ENCODE peak calls at places on chromosomes 5 and 9, in nine cellular contexts. One of them, this sample, is unnamed.

GRCh38 chr5:86613459-86613858 is 4.3 kb upstream of the COX7C start:
- DNase-seq in transverse colon: no peak
- DNase-seq in HCT116: no peak
- DNase-seq in esophagus muscularis mucosa: no peak
- DNase-seq in suprapubic skin: no peak
- DNase-seq in breast epithelium: no peak
- DNase-seq in stomach: no peak
- DNase-seq in GM23338: no peak
- DNase-seq in SK-N-SH: no peak
- DNase-seq in this sample: no peak

GRCh38 chr5:132687995-132688394 is 14.2 kb downstream of the IL4 start:
- DNase-seq in SK-N-SH: no peak
- DNase-seq in suprapubic skin: no peak
- DNase-seq in stomach: no peak
- DNase-seq in GM23338: no peak
- DNase-seq in esophagus muscularis mucosa: no peak
- DNase-seq in HCT116: no peak
- DNase-seq in breast epithelium: no peak
- DNase-seq in transverse colon: no peak
- DNase-seq in this sample: no peak

GRCh38 chr5:68911840-68912690 is 181.7 kb upstream of the SLC30A5 start:
- DNase-seq in GM23338: no peak
- DNase-seq in suprapubic skin: no peak
- DNase-seq in stomach: no peak
- DNase-seq in SK-N-SH: no peak
- DNase-seq in breast epithelium: no peak
- DNase-seq in esophagus muscularis mucosa: peak; percentile 74
- DNase-seq in HCT116: no peak
- DNase-seq in transverse colon: no peak
- DNase-seq in this sample: no peak

GRCh38 chr5:52947851-52948250 is 41.3 kb upstream of the ITGA2 start:
- DNase-seq in GM23338: no peak
- DNase-seq in breast epithelium: no peak
- DNase-seq in transverse colon: no peak
- DNase-seq in HCT116: no peak
- DNase-seq in suprapubic skin: no peak
- DNase-seq in esophagus muscularis mucosa: no peak
- DNase-seq in SK-N-SH: no peak
- DNase-seq in stomach: no peak
- DNase-seq in this sample: no peak

GRCh38 chr5:95846554-95847260 is 24.2 kb upstream of the GLRX start:
- DNase-seq in suprapubic skin: no peak
- DNase-seq in GM23338: peak; percentile 81
- DNase-seq in esophagus muscularis mucosa: no peak
- DNase-seq in transverse colon: peak; percentile 75
- DNase-seq in HCT116: no peak
- DNase-seq in stomach: peak; percentile 87
- DNase-seq in breast epithelium: no peak
- DNase-seq in SK-N-SH: peak; percentile 83
- DNase-seq in this sample: peak; percentile 66

GRCh38 chr9:81318571-81318970 is 370.8 kb downstream of the TLE1 start:
- DNase-seq in GM23338: no peak
- DNase-seq in stomach: no peak
- DNase-seq in transverse colon: no peak
- DNase-seq in HCT116: no peak
- DNase-seq in SK-N-SH: no peak
- DNase-seq in suprapubic skin: no peak
- DNase-seq in esophagus muscularis mucosa: no peak
- DNase-seq in breast epithelium: no peak
- DNase-seq in this sample: no peak

GRCh38 chr5:19608434-19608833 is 379.6 kb downstream of the CDH18 start:
- DNase-seq in HCT116: no peak
- DNase-seq in breast epithelium: no peak
- DNase-seq in esophagus muscularis mucosa: no peak
- DNase-seq in SK-N-SH: peak; percentile 1
- DNase-seq in transverse colon: no peak
- DNase-seq in suprapubic skin: no peak
- DNase-seq in GM23338: peak; percentile 24
- DNase-seq in stomach: no peak
- DNase-seq in this sample: no peak

GRCh38 chr5:69415584-69415958 is 655 bp downstream of the MARVELD2 start:
- DNase-seq in transverse colon: peak; percentile 26
- DNase-seq in SK-N-SH: no peak
- DNase-seq in stomach: peak; percentile 31
- DNase-seq in HCT116: peak; percentile 7
- DNase-seq in esophagus muscularis mucosa: no peak
- DNase-seq in GM23338: peak; percentile 51
- DNase-seq in breast epithelium: peak; percentile 27
- DNase-seq in suprapubic skin: no peak
- DNase-seq in this sample: peak; percentile 50

GRCh38 chr5:156147251-156147947 is 179.6 kb upstream of the SGCD start:
- DNase-seq in GM23338: no peak
- DNase-seq in stomach: no peak
- DNase-seq in suprapubic skin: no peak
- DNase-seq in HCT116: no peak
- DNase-seq in breast epithelium: no peak
- DNase-seq in esophagus muscularis mucosa: no peak
- DNase-seq in SK-N-SH: no peak
- DNase-seq in transverse colon: no peak
- DNase-seq in this sample: no peak

GRCh38 chr5:146290318-146290717 is 48.3 kb upstream of the POU4F3 start:
- DNase-seq in breast epithelium: no peak
- DNase-seq in HCT116: no peak
- DNase-seq in esophagus muscularis mucosa: no peak
- DNase-seq in suprapubic skin: no peak
- DNase-seq in transverse colon: no peak
- DNase-seq in GM23338: no peak
- DNase-seq in SK-N-SH: no peak
- DNase-seq in stomach: no peak
- DNase-seq in this sample: no peak

GRCh38 chr5:176596689-176597416 is 13.1 kb downstream of the GPRIN1 start:
- DNase-seq in transverse colon: peak; percentile 65
- DNase-seq in stomach: peak; percentile 42
- DNase-seq in HCT116: no peak
- DNase-seq in esophagus muscularis mucosa: no peak
- DNase-seq in breast epithelium: no peak
- DNase-seq in GM23338: peak; percentile 83
- DNase-seq in suprapubic skin: no peak
- DNase-seq in SK-N-SH: no peak
- DNase-seq in this sample: peak; percentile 25

DNA sequence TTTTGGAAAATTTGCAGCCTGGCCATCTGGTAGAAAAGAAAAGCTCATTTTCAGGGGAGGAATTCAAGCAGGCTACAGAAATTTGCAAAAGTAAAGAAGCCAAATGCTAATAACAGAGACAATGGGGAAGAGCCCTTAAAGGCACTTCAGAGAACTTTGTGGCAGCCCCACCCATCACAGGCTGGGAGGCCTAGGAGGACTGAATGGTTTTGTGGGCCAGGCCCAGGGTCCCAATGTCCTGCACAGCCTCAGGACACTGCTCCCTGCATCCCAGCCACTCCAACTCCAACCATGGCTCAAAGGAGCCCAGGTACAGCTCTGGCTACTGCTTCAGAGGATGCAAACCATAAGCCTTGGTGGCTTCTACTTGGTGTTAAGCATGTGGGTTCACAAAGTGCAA is 44.3 kb downstream of the PTPDC1 start:
- DNase-seq in GM23338: no peak
- DNase-seq in transverse colon: no peak
- DNase-seq in breast epithelium: no peak
- DNase-seq in stomach: no peak
- DNase-seq in suprapubic skin: no peak
- DNase-seq in esophagus muscularis mucosa: no peak
- DNase-seq in SK-N-SH: no peak
- DNase-seq in HCT116: no peak
- DNase-seq in this sample: no peak
- TF ChIP-seq CTCF in GM23338: no peak
- TF ChIP-seq CTCF in transverse colon: no peak
- TF ChIP-seq CTCF in breast epithelium: no peak
- TF ChIP-seq CTCF in stomach: no peak
- TF ChIP-seq CTCF in suprapubic skin: no peak
- TF ChIP-seq CTCF in esophagus muscularis mucosa: no peak
- TF ChIP-seq CTCF in SK-N-SH: no peak
- TF ChIP-seq CTCF in HCT116: no peak
- TF ChIP-seq CTCF in this sample: no peak

GRCh38 chr9:42388846-42389245 is 205.4 kb downstream of the SPATA31A6 start:
- DNase-seq in GM23338: no peak
- DNase-seq in transverse colon: no peak
- DNase-seq in esophagus muscularis mucosa: peak; percentile 93
- DNase-seq in breast epithelium: no peak
- DNase-seq in HCT116: no peak
- DNase-seq in stomach: no peak
- DNase-seq in SK-N-SH: no peak
- DNase-seq in suprapubic skin: no peak
- DNase-seq in this sample: no peak

GRCh38 chr9:42386477-42386876 is 203.0 kb downstream of the SPATA31A6 start:
- DNase-seq in HCT116: no peak
- DNase-seq in GM23338: no peak
- DNase-seq in stomach: no peak
- DNase-seq in transverse colon: no peak
- DNase-seq in SK-N-SH: no peak
- DNase-seq in suprapubic skin: no peak
- DNase-seq in breast epithelium: no peak
- DNase-seq in esophagus muscularis mucosa: peak; percentile 94
- DNase-seq in this sample: no peak

DNA sequence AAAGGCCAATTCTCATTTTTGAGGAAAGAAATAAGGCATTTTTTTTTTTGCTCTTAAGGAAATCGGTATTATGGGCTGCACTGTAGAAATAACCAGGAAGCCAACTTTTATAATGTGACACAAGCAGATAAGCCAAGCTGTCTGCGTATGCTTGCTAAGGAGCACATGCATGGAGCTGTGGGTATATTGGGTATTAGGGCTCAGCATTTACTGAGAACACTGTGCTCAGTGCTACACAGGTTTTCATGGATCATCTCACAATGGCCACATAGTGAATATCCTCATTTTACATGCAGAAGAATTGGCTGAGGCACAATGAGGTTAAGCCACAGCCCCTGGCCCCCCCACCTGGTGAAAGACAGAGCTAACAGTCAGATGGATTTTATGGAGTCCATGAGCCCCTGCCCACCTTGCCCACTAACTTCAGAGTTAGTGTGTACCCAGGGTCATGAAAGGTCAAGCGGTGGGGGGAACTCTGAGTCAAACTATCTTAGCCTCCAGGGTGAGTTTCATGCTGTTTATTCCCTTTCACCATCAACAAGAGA is 204.8 kb downstream of the SPATA31A6 start:
- DNase-seq in suprapubic skin: no peak
- DNase-seq in SK-N-SH: peak; percentile 27
- DNase-seq in breast epithelium: no peak
- DNase-seq in esophagus muscularis mucosa: peak; percentile 97
- DNase-seq in stomach: no peak
- DNase-seq in GM23338: peak; percentile 41
- DNase-seq in transverse colon: no peak
- DNase-seq in HCT116: no peak
- DNase-seq in this sample: no peak
- TF ChIP-seq POLR2AphosphoS5 in suprapubic skin: no peak
- TF ChIP-seq POLR2AphosphoS5 in SK-N-SH: no peak
- TF ChIP-seq POLR2AphosphoS5 in breast epithelium: no peak
- TF ChIP-seq POLR2AphosphoS5 in esophagus muscularis mucosa: no peak
- TF ChIP-seq POLR2AphosphoS5 in stomach: no peak
- TF ChIP-seq POLR2AphosphoS5 in GM23338: no peak
- TF ChIP-seq POLR2AphosphoS5 in transverse colon: no peak
- TF ChIP-seq POLR2AphosphoS5 in HCT116: no peak
- TF ChIP-seq POLR2AphosphoS5 in this sample: no peak

GRCh38 chr5:125410501-125411162 is 664.2 kb upstream of the ZNF608 start:
- DNase-seq in transverse colon: no peak
- DNase-seq in esophagus muscularis mucosa: no peak
- DNase-seq in stomach: no peak
- DNase-seq in GM23338: no peak
- DNase-seq in breast epithelium: no peak
- DNase-seq in HCT116: no peak
- DNase-seq in suprapubic skin: no peak
- DNase-seq in SK-N-SH: peak; percentile 33
- DNase-seq in this sample: no peak

GRCh38 chr5:125413861-125414260 is 667.4 kb upstream of the ZNF608 start:
- DNase-seq in esophagus muscularis mucosa: no peak
- DNase-seq in HCT116: no peak
- DNase-seq in GM23338: no peak
- DNase-seq in breast epithelium: no peak
- DNase-seq in suprapubic skin: no peak
- DNase-seq in transverse colon: no peak
- DNase-seq in SK-N-SH: no peak
- DNase-seq in stomach: no peak
- DNase-seq in this sample: no peak

GRCh38 chr5:125411163-125412050 is 665.0 kb upstream of the ZNF608 start:
- DNase-seq in SK-N-SH: no peak
- DNase-seq in stomach: peak; percentile 34
- DNase-seq in HCT116: no peak
- DNase-seq in GM23338: peak; percentile 33
- DNase-seq in transverse colon: peak; percentile 33
- DNase-seq in esophagus muscularis mucosa: no peak
- DNase-seq in suprapubic skin: peak; percentile 54
- DNase-seq in breast epithelium: no peak
- DNase-seq in this sample: no peak

GRCh38 chr5:125412561-125413535 is 666.4 kb upstream of the ZNF608 start:
- DNase-seq in HCT116: no peak
- DNase-seq in SK-N-SH: peak; percentile 73
- DNase-seq in breast epithelium: peak; percentile 74
- DNase-seq in stomach: peak; percentile 81
- DNase-seq in transverse colon: peak; percentile 79
- DNase-seq in esophagus muscularis mucosa: no peak
- DNase-seq in GM23338: peak; percentile 85
- DNase-seq in suprapubic skin: peak; percentile 78
- DNase-seq in this sample: peak; percentile 85

DNA sequence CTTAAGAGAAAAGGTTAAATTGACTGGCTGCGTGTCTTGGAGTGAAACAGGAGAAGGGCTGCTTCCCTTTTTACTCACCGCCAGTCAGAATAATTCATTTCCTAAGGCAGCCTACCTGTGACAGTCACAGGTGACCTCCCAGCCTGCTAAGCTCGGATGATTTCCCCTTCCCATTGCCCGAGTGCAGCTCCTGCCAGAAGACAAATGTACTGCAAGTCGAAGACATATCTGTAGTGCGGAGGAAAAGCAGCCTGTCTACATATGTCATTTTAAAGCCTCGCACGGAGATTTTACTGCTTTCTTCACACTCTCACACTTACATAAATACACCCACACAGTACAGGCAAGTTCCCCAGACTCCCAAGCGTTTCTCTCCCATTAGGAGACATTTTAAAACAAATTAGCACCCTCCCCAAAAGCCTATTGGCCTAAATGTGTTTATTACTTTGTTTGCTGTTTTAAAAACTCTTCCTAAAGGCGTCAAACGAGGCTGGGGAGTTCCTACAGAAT is 665.7 kb upstream of the ZNF608 start:
- DNase-seq in esophagus muscularis mucosa: no peak
- DNase-seq in stomach: no peak
- DNase-seq in GM23338: peak; percentile 61
- DNase-seq in HCT116: no peak
- DNase-seq in suprapubic skin: no peak
- DNase-seq in transverse colon: peak; percentile 36
- DNase-seq in breast epithelium: peak; percentile 29
- DNase-seq in SK-N-SH: no peak
- DNase-seq in this sample: no peak
- TF ChIP-seq CTCF in esophagus muscularis mucosa: no peak
- TF ChIP-seq CTCF in stomach: no peak
- TF ChIP-seq CTCF in GM23338: no peak
- TF ChIP-seq CTCF in HCT116: no peak
- TF ChIP-seq CTCF in suprapubic skin: no peak
- TF ChIP-seq CTCF in transverse colon: no peak
- TF ChIP-seq CTCF in breast epithelium: no peak
- TF ChIP-seq CTCF in SK-N-SH: no peak
- TF ChIP-seq CTCF in this sample: no peak

GRCh38 chr5:72433520-72433919 is 73.7 kb downstream of the ZNF366 start:
- DNase-seq in GM23338: no peak
- DNase-seq in esophagus muscularis mucosa: no peak
- DNase-seq in breast epithelium: no peak
- DNase-seq in stomach: no peak
- DNase-seq in suprapubic skin: no peak
- DNase-seq in transverse colon: no peak
- DNase-seq in HCT116: no peak
- DNase-seq in SK-N-SH: no peak
- DNase-seq in this sample: no peak
- TF ChIP-seq POLR2AphosphoS5 in GM23338: no peak
- TF ChIP-seq POLR2AphosphoS5 in esophagus muscularis mucosa: no peak
- TF ChIP-seq POLR2AphosphoS5 in breast epithelium: no peak
- TF ChIP-seq POLR2AphosphoS5 in stomach: no peak
- TF ChIP-seq POLR2AphosphoS5 in suprapubic skin: no peak
- TF ChIP-seq POLR2AphosphoS5 in transverse colon: peak; percentile 9
- TF ChIP-seq POLR2AphosphoS5 in HCT116: no peak
- TF ChIP-seq POLR2AphosphoS5 in SK-N-SH: no peak
- TF ChIP-seq POLR2AphosphoS5 in this sample: no peak